ENCODE peak calls at places on chromosomes 12 and 14, in seven cellular contexts. M is brain microvascular endothelial cell; O is SK-N-SH; Y is effector memory CD4-positive, alpha-beta T cell; W is AG09309; I is kidney; J is HepG2. K is an unnamed sample.

GRCh38 chr12:131202592-131203378 is 249.1 kb downstream of the ADGRD1 start:
- DNase-seq in M (no peak), O (peak; percentile 27), Y (no peak), W (no peak), I (peak; percentile 40), J (no peak), K (no peak)

GRCh38 chr12:31362115-31362758 is 36.3 kb upstream of the SINHCAF start:
- DNase-seq in M (no peak), O (no peak), Y (no peak), W (no peak), I (no peak), J (peak; percentile 66), K (no peak)

GRCh38 chr12:90951418-90952110 is 3.4 kb downstream of the CCER1 start:
- DNase-seq in M (no peak), O (no peak), Y (no peak), W (no peak), I (no peak), J (no peak), K (no peak)

GRCh38 chr12:60194682-60195081 is 598.9 kb downstream of the SLC16A7 start:
- DNase-seq in M (no peak), O (no peak), Y (no peak), W (no peak), I (no peak), J (no peak), K (no peak)

GRCh38 chr12:131366261-131366871 is 344.5 kb upstream of the SFSWAP start:
- DNase-seq in M (no peak), O (no peak), Y (no peak), W (no peak), I (no peak), J (peak; percentile 18), K (no peak)

GRCh38 chr12:81759215-81759991 is at the start of gene PPFIA2:
- DNase-seq in M (peak; percentile 26), O (peak; percentile 60), Y (no peak), W (no peak), I (peak; percentile 65), J (no peak), K (no peak)

GRCh38 chr12:75994069-75994740 is 37.4 kb downstream of the PHLDA1 start:
- DNase-seq in M (no peak), O (no peak), Y (no peak), W (no peak), I (no peak), J (no peak), K (no peak)

GRCh38 chr12:90062799-90063198 is 354.2 kb upstream of the ATP2B1 start:
- DNase-seq in M (no peak), O (no peak), Y (no peak), W (no peak), I (no peak), J (peak; percentile 5), K (no peak)

GRCh38 chr12:39426636-39427245 is 16.2 kb downstream of the KIF21A start:
- DNase-seq in M (no peak), O (no peak), Y (no peak), W (peak; percentile 75), I (no peak), J (no peak), K (no peak)

GRCh38 chr12:107395817-107396216 is 289.8 kb upstream of the PWP1 start:
- DNase-seq in M (no peak), O (no peak), Y (no peak), W (no peak), I (no peak), J (no peak), K (no peak)

GRCh38 chr12:4899361-4899760 is 10.3 kb upstream of the KCNA1 start:
- DNase-seq in M (no peak), O (no peak), Y (no peak), W (no peak), I (no peak), J (no peak), K (no peak)

GRCh38 chr14:100004392-100004791 is 60.8 kb upstream of the EVL start:
- DNase-seq in M (no peak), O (no peak), Y (no peak), W (no peak), I (no peak), J (no peak), K (no peak)

GRCh38 chr12:6554168-6554989 is 1.5 kb downstream of the IFFO1 start:
- DNase-seq in M (peak; percentile 69), O (peak; percentile 89), Y (peak; percentile 63), W (no peak), I (peak; percentile 88), J (peak; percentile 77), K (no peak)

GRCh38 chr14:104968153-104968527 is 10.0 kb downstream of the AHNAK2 start:
- DNase-seq in M (no peak), O (peak; percentile 75), Y (no peak), W (no peak), I (peak; percentile 95), J (no peak), K (peak; percentile 30)

GRCh38 chr14:74619672-74620131 is 7.7 kb upstream of the LTBP2 start:
- DNase-seq in M (peak; percentile 96), O (no peak), Y (no peak), W (peak; percentile 94), I (peak; percentile 91), J (peak; percentile 63), K (peak; percentile 52)

GRCh38 chr12:57898308-57898970 is 42.9 kb upstream of the ATP23 start:
- DNase-seq in M (no peak), O (no peak), Y (no peak), W (no peak), I (no peak), J (no peak), K (no peak)

GRCh38 chr12:127628655-127629054 is 638.3 kb upstream of the TMEM132C start:
- DNase-seq in M (peak; percentile 51), O (no peak), Y (no peak), W (peak; percentile 52), I (no peak), J (no peak), K (no peak)

DNA sequence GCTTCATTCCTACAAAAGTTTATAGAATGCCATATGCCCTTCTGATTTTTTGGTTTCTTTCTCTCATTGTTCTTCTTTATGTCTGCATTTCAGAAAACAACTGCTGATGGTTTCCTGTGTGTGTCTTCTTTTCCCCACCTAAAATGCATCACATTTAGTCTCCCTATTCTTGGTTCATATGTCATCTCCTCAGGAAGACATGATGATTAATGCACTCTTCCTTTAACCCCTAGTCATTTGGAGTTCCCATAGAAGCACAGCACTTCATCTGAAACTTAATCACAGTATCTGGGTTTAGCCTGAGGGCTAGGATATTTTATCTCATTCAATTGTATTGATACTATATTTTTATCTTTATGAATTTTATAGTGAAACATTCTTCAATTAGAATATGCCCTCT is 21.5 kb downstream of the GNPNAT1 start:
- DNase-seq in M (no peak), O (no peak), Y (no peak), W (no peak), I (no peak), J (no peak), K (no peak)
- H3K4me3 ChIP-seq in M (no peak overlapping the region), O (no peak overlapping the region), Y (no peak overlapping the region), W (no peak overlapping the region), I (no peak overlapping the region), J (no peak overlapping the region), K (no peak overlapping the region)

GRCh38 chr14:97798204-97798603 is 1001.0 kb downstream of the VRK1 start:
- DNase-seq in M (no peak), O (no peak), Y (no peak), W (no peak), I (no peak), J (no peak), K (no peak)

GRCh38 chr14:97791072-97791471 is 993.9 kb downstream of the VRK1 start:
- DNase-seq in M (no peak), O (no peak), Y (no peak), W (no peak), I (no peak), J (no peak), K (no peak)

GRCh38 chr14:97791906-97792305 is 994.7 kb downstream of the VRK1 start:
- DNase-seq in M (no peak), O (no peak), Y (no peak), W (no peak), I (no peak), J (no peak), K (no peak)

GRCh38 chr14:97802430-97802829 is 1005.2 kb downstream of the VRK1 start:
- DNase-seq in M (no peak), O (no peak), Y (no peak), W (no peak), I (no peak), J (no peak), K (no peak)

DNA sequence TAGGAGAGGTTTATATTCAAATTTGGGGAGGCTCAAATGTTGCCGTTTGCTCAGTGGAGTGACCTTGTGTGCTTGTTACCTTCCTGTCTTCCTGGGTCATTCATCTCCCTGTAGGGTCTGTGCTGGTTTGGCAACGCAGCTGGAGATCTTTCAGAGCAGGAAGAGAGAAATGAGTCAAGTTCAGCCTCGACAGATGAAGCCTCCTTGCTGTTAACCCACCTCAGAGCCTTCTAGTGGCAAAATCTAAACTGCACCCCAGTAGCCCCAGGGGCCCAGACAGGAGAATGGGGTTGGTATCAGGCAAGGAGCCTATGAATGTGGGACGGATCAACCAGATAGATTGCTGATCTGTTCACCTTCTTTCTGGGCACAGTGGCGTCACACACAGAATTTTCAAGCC is 999.3 kb downstream of the VRK1 start:
- DNase-seq in M (no peak), O (no peak), Y (no peak), W (no peak), I (no peak), J (no peak), K (no peak)
- H3K4me3 ChIP-seq in M (no peak overlapping the region), O (no peak overlapping the region), Y (no peak overlapping the region), W (no peak overlapping the region), I (no peak overlapping the region), J (no peak overlapping the region), K (no peak overlapping the region)

GRCh38 chr14:22526210-22526609 is 62.8 kb downstream of the DAD1 start:
- DNase-seq in M (no peak), O (no peak), Y (no peak), W (no peak), I (no peak), J (no peak), K (no peak)
- H3K4me3 ChIP-seq in M (no peak overlapping the region), O (no peak overlapping the region), Y (peak overlapping the region; percentile 45), W (no peak overlapping the region), I (no peak overlapping the region), J (no peak overlapping the region), K (no peak overlapping the region)

GRCh38 chr12:63151061-63151897 is at the start of gene AVPR1A:
- DNase-seq in M (no peak), O (peak; percentile 9), Y (no peak), W (no peak), I (peak; percentile 67), J (no peak), K (no peak)

GRCh38 chr12:63151898-63152700 is 1.1 kb upstream of the AVPR1A start:
- DNase-seq in M (peak; percentile 44), O (peak; percentile 61), Y (no peak), W (no peak), I (peak; percentile 65), J (peak; percentile 32), K (peak; percentile 15)

GRCh38 chr12:63150255-63151060 is 543 bp downstream of the AVPR1A start:
- DNase-seq in M (no peak), O (peak; percentile 17), Y (no peak), W (no peak), I (peak; percentile 80), J (no peak), K (no peak)

GRCh38 chr12:63154560-63154959 is 3.6 kb upstream of the AVPR1A start:
- DNase-seq in M (no peak), O (no peak), Y (no peak), W (no peak), I (no peak), J (no peak), K (no peak)

DNA sequence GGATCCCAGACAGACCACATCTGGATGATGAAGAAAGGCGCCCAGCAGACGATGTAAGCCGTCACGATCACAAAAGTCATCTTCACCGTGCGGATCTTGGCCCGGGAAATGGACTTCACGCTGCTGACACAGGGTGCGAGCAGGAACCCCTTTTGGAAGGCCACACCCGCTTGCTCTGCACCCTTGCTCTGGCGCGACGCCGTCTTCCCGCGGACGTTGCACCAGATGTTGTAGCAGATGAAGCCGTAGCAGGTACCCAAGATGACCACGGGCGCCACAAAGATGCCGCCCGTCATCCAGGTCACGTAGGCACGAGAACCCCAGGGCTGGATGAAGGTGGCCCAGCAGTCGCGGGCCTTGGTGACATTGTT is 1.1 kb downstream of the AVPR1A start:
- DNase-seq in M (no peak), O (peak; percentile 3), Y (no peak), W (no peak), I (peak; percentile 60), J (no peak), K (no peak)
- H3K4me3 ChIP-seq in M (no peak overlapping the region), O (no peak overlapping the region), Y (no peak overlapping the region), W (no peak overlapping the region), I (peak overlapping the region; percentile 62), J (no peak overlapping the region), K (no peak overlapping the region)